ENCODE peak calls at places on chromosomes 4 and X, in nine cellular contexts. P is fibroblast of the aortic adventitia, V is fibroblast of mammary gland, Z is kidney, U is cardiac muscle cell, M is HCT116, O is GM12865, L is upper lobe of right lung, J is H1. S is an unnamed sample.

GRCh38 chrX:133645977-133646750 is 230.9 kb upstream of the GPC4 start:
- DNase-seq in P (peak; percentile 92), V (peak; percentile 93), Z (no peak), U (no peak), M (no peak), O (no peak), L (no peak), J (no peak), S (peak; percentile 91)

GRCh38 chr4:124427095-124427767 is 285.3 kb downstream of the ANKRD50 start:
- DNase-seq in P (no peak), V (peak; percentile 53), Z (no peak), U (no peak), M (no peak), O (no peak), L (no peak), J (no peak), S (peak; percentile 63)

GRCh38 chr4:151627491-151627890 is 133.3 kb downstream of the GATB start:
- DNase-seq in P (peak; percentile 32), V (peak; percentile 45), Z (no peak), U (no peak), M (no peak), O (no peak), L (no peak), J (no peak), S (peak; percentile 14)

GRCh38 chrX:682892-683291 is 52.3 kb downstream of the SHOX start:
- DNase-seq in P (no peak), V (no peak), Z (no peak), U (no peak), M (no peak), O (no peak), L (no peak), J (no peak), S (no peak)

GRCh38 chr4:169205146-169205806 is 65.5 kb downstream of the SH3RF1 start:
- DNase-seq in P (peak; percentile 82), V (peak; percentile 63), Z (no peak), U (no peak), M (no peak), O (no peak), L (no peak), J (no peak), S (no peak)

GRCh38 chrX:40099046-40099968 is 1.5 kb upstream of the BCOR start:
- DNase-seq in P (no peak), V (no peak), Z (peak; percentile 81), U (peak; percentile 71), M (no peak), O (peak; percentile 85), L (peak; percentile 72), J (no peak), S (no peak)

GRCh38 chr4:105280338-105280809 is 133.7 kb downstream of the TET2 start:
- DNase-seq in P (peak; percentile 99), V (peak; percentile 97), Z (no peak), U (no peak), M (no peak), O (no peak), L (no peak), J (no peak), S (peak; percentile 98)

GRCh38 chr4:25970691-25971427 is 56.8 kb downstream of the SMIM20 start:
- DNase-seq in P (no peak), V (no peak), Z (no peak), U (no peak), M (no peak), O (no peak), L (peak; percentile 59), J (no peak), S (peak; percentile 27)

GRCh38 chr4:184733654-184734524 is at the start of gene CENPU:
- DNase-seq in P (peak; percentile 99), V (peak; percentile 98), Z (peak; percentile 98), U (peak; percentile 99), M (peak; percentile 91), O (peak; percentile 99), L (peak; percentile 96), J (peak; percentile 97), S (peak; percentile 99)

GRCh38 chr4:65461781-65462180 is 208.5 kb downstream of the EPHA5 start:
- DNase-seq in P (no peak), V (no peak), Z (no peak), U (no peak), M (no peak), O (no peak), L (no peak), J (no peak), S (no peak)
- TF ChIP-seq CTCF in P (no peak), V (no peak), Z (no peak), U (no peak), M (no peak), O (no peak), L (no peak), J (no peak), S (no peak)

GRCh38 chr4:122119739-122120138 is 32.4 kb upstream of the BLTP1 start:
- DNase-seq in P (no peak), V (no peak), Z (no peak), U (no peak), M (no peak), O (no peak), L (no peak), J (no peak), S (no peak)

GRCh38 chr4:122117743-122118142 is 34.4 kb upstream of the BLTP1 start:
- DNase-seq in P (peak; percentile 55), V (peak; percentile 51), Z (no peak), U (no peak), M (no peak), O (no peak), L (no peak), J (no peak), S (peak; percentile 22)

GRCh38 chr4:122122083-122122482 is 30.0 kb upstream of the BLTP1 start:
- DNase-seq in P (no peak), V (no peak), Z (no peak), U (no peak), M (no peak), O (no peak), L (no peak), J (no peak), S (no peak)

GRCh38 chr4:122118243-122118642 is 33.9 kb upstream of the BLTP1 start:
- DNase-seq in P (no peak), V (no peak), Z (no peak), U (no peak), M (no peak), O (no peak), L (no peak), J (no peak), S (no peak)

GRCh38 chr4:122121593-122121992 is 30.5 kb upstream of the BLTP1 start:
- DNase-seq in P (no peak), V (no peak), Z (no peak), U (no peak), M (no peak), O (no peak), L (no peak), J (no peak), S (no peak)
- H3K4me3 ChIP-seq in P (no peak overlapping the region), V (no peak overlapping the region), Z (no peak overlapping the region), U (no peak overlapping the region), M (no peak overlapping the region), O (no peak overlapping the region), L (no peak overlapping the region), J (no peak overlapping the region), S (no peak overlapping the region)

GRCh38 chr4:31674313-31674947 is 954.3 kb downstream of the PCDH7 start:
- DNase-seq in P (peak; percentile 51), V (peak; percentile 22), Z (no peak), U (peak; percentile 32), M (peak; percentile 23), O (no peak), L (no peak), J (no peak), S (peak; percentile 48)
- TF ChIP-seq CTCF in P (peak; percentile 61), V (peak; percentile 52), Z (peak; percentile 35), U (peak; percentile 56), M (peak; percentile 60), O (no peak), L (peak; percentile 40), J (peak; percentile 51), S (peak; percentile 68)

GRCh38 chr4:180057891-180058643 is 2185.1 kb upstream of the TENM3 start:
- DNase-seq in P (no peak), V (peak; percentile 2), Z (peak; percentile 75), U (peak; percentile 49), M (no peak), O (peak; percentile 57), L (peak; percentile 69), J (no peak), S (peak; percentile 3)

GRCh38 chr4:180060159-180060889 is 2182.9 kb upstream of the TENM3 start:
- DNase-seq in P (no peak), V (peak; percentile 2), Z (no peak), U (peak; percentile 21), M (no peak), O (peak; percentile 5), L (no peak), J (no peak), S (no peak)

GRCh38 chr4:180057198-180057821 is 2185.9 kb upstream of the TENM3 start:
- DNase-seq in P (no peak), V (no peak), Z (no peak), U (peak; percentile 27), M (no peak), O (peak; percentile 7), L (no peak), J (no peak), S (no peak)

GRCh38 chr4:180058731-180059215 is 2184.4 kb upstream of the TENM3 start:
- DNase-seq in P (peak; percentile 14), V (peak; percentile 15), Z (peak; percentile 69), U (peak; percentile 77), M (no peak), O (peak; percentile 48), L (peak; percentile 68), J (no peak), S (peak; percentile 28)

GRCh38 chr4:180059216-180059881 is 2183.9 kb upstream of the TENM3 start:
- DNase-seq in P (no peak), V (no peak), Z (peak; percentile 49), U (peak; percentile 57), M (no peak), O (peak; percentile 22), L (peak; percentile 56), J (no peak), S (no peak)
- H3K4me3 ChIP-seq in P (peak overlapping the region; percentile 58), V (peak overlapping the region; percentile 25), Z (peak overlapping the region; percentile 38), U (peak overlapping the region; percentile 86), M (no peak overlapping the region), O (peak overlapping the region; percentile 59), L (peak overlapping the region; percentile 46), J (peak overlapping the region; percentile 85), S (peak overlapping the region; percentile 52)

DNA sequence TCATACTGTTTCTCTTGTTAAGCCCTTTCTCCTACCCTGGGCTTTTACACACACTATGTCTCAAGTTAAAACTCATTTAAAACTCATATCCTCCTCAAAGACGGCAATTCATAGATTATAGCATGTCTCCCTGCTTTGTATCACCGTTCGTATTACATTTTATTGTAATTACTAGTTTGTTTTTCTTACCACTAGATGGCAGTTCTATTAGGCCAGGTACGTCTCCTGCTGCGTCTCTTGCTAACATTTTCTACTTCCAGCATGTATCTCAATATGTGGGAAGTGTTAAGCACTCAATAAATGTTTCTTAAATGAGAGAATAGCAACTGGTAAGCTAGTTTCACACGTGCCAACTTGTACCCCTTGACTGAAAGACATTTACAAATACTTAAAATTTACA is 450.3 kb upstream of the PCDH7 start:
- DNase-seq in P (no peak), V (no peak), Z (no peak), U (peak; percentile 8), M (peak; percentile 43), O (no peak), L (no peak), J (no peak), S (peak; percentile 8)
- TF ChIP-seq CTCF in P (peak; percentile 6), V (no peak), Z (no peak), U (no peak), M (peak; percentile 50), O (no peak), L (no peak), J (peak; percentile 47), S (peak; percentile 25)

S was measured in fibroblast of pulmonary artery.